ENCODE peak calls at places on chromosomes 12 and 14, in eight cellular contexts. G, S, J, O, D, N, Y and W are unnamed samples.
A peak's percentile ranks its signal among the peaks of the same experiment; 100 is the strongest.

GRCh38 chr14:94805726-94806288 is 35.9 kb upstream of the GSC start:
- DNase-seq in G (no peak), S (no peak), J (no peak), O (no peak), D (no peak), N (peak; percentile 50), Y (no peak), W (no peak)

GRCh38 chr14:34051966-34052657 is 101.2 kb upstream of the EGLN3 start:
- DNase-seq in G (no peak), S (no peak), J (peak; percentile 89), O (no peak), D (no peak), N (no peak), Y (no peak), W (no peak)

GRCh38 chr14:100827751-100828447 is 2.0 kb downstream of the MEG3 start:
- DNase-seq in G (no peak), S (peak; percentile 81), J (no peak), O (peak; percentile 80), D (peak; percentile 48), N (no peak), Y (peak; percentile 72), W (no peak)

GRCh38 chr12:54437243-54437642 is 18.2 kb upstream of the ITGA5 start:
- DNase-seq in G (no peak), S (no peak), J (no peak), O (no peak), D (no peak), N (no peak), Y (no peak), W (no peak)

GRCh38 chr14:77681196-77682157 is 26.3 kb downstream of the ALKBH1 start:
- DNase-seq in G (no peak), S (peak; percentile 25), J (peak; percentile 17), O (no peak), D (no peak), N (no peak), Y (no peak), W (no peak)

GRCh38 chr14:89332031-89332430 is 85.0 kb downstream of the FOXN3 start:
- DNase-seq in G (no peak), S (peak; percentile 55), J (no peak), O (no peak), D (no peak), N (no peak), Y (no peak), W (no peak)

GRCh38 chr12:45216297-45216982 is 545 bp downstream of the ANO6 start:
- DNase-seq in G (peak; percentile 72), S (peak; percentile 49), J (peak; percentile 59), O (peak; percentile 50), D (peak; percentile 45), N (peak; percentile 81), Y (peak; percentile 67), W (no peak)

GRCh38 chr12:62910549-62911169 is 24.3 kb downstream of the PPM1H start:
- DNase-seq in G (no peak), S (no peak), J (no peak), O (no peak), D (no peak), N (no peak), Y (peak; percentile 5), W (no peak)

GRCh38 chr14:29282169-29282568 is 515.6 kb downstream of the FOXG1 start:
- DNase-seq in G (no peak), S (peak; percentile 50), J (no peak), O (no peak), D (no peak), N (no peak), Y (no peak), W (no peak)

GRCh38 chr14:34212574-34212973 is 249.5 kb downstream of the SPTSSA start:
- DNase-seq in G (no peak), S (no peak), J (no peak), O (no peak), D (no peak), N (no peak), Y (no peak), W (no peak)

GRCh38 chr12:32603071-32603470 is 76.0 kb upstream of the DNM1L start:
- DNase-seq in G (no peak), S (no peak), J (no peak), O (no peak), D (no peak), N (no peak), Y (no peak), W (no peak)

GRCh38 chr12:32609966-32610365 is 69.1 kb upstream of the DNM1L start:
- DNase-seq in G (no peak), S (no peak), J (no peak), O (no peak), D (no peak), N (no peak), Y (no peak), W (no peak)

GRCh38 chr12:32604565-32604964 is 74.5 kb upstream of the DNM1L start:
- DNase-seq in G (no peak), S (no peak), J (no peak), O (no peak), D (no peak), N (no peak), Y (no peak), W (no peak)

GRCh38 chr12:32603858-32604257 is 75.2 kb upstream of the DNM1L start:
- DNase-seq in G (no peak), S (peak; percentile 51), J (no peak), O (no peak), D (no peak), N (no peak), Y (no peak), W (no peak)

DNA sequence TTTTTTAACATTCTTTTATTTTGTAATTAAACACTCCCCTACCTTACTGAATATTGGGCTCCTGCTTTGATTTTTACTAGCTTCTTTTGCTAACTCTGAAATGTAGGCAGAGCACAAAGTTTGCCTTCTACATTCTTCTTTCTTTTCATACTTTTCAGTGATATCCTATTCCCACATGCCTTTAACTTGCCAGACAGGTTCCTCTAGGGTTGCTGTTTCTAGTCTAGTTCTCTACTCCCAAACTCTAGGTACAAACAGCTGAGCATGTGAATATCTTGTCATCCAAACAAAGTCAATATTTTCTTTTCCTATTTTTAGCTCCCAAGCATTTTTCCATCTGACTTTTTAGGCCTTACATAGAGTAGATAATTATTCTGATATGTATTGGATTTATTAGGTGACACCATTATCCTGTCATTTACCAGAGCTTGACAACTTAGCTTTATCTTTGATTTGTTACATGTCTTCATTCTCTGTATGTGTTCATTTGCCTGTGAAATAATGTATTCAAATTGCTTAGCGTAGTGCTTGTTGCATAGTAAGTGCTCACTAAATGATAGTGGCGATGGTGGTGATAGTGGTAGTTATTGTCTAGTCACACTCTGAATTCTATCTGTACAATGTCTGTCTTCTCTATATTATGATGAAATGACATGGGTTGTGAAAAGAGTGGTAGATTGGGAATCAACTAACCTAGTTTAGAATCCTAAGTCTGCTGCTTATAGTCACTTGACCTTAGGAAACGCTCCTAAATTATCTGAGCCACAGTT is 73.6 kb upstream of the DNM1L start:
- DNase-seq in G (no peak), S (no peak), J (no peak), O (no peak), D (no peak), N (no peak), Y (no peak), W (no peak)
- H3K27ac ChIP-seq in G (no peak overlapping the region), S (no peak overlapping the region), J (no peak overlapping the region), O (no peak overlapping the region), D (no peak overlapping the region), N (peak overlapping the region; percentile 55), Y (no peak overlapping the region), W (no peak overlapping the region)

GRCh38 chr14:93011650-93012317 is 88.8 kb downstream of the CHGA start:
- DNase-seq in G (no peak), S (no peak), J (no peak), O (peak; percentile 42), D (no peak), N (no peak), Y (no peak), W (peak; percentile 71)
- H3K27ac ChIP-seq in G (no peak overlapping the region), S (no peak overlapping the region), J (no peak overlapping the region), O (no peak overlapping the region), D (no peak overlapping the region), N (no peak overlapping the region), Y (no peak overlapping the region), W (peak overlapping the region; percentile 95)

GRCh38 chr12:94676011-94676709 is 25.8 kb upstream of the TMCC3 start:
- DNase-seq in G (no peak), S (no peak), J (no peak), O (peak; percentile 44), D (peak; percentile 30), N (no peak), Y (peak; percentile 84), W (no peak)

GRCh38 chr12:94676922-94677321 is 26.6 kb upstream of the TMCC3 start:
- DNase-seq in G (no peak), S (no peak), J (no peak), O (no peak), D (no peak), N (no peak), Y (no peak), W (no peak)

GRCh38 chr12:94671917-94672316 is 21.6 kb upstream of the TMCC3 start:
- DNase-seq in G (no peak), S (no peak), J (no peak), O (no peak), D (no peak), N (no peak), Y (no peak), W (no peak)

GRCh38 chr12:94673951-94674570 is 23.7 kb upstream of the TMCC3 start:
- DNase-seq in G (no peak), S (no peak), J (no peak), O (no peak), D (no peak), N (no peak), Y (peak; percentile 93), W (no peak)

DNA sequence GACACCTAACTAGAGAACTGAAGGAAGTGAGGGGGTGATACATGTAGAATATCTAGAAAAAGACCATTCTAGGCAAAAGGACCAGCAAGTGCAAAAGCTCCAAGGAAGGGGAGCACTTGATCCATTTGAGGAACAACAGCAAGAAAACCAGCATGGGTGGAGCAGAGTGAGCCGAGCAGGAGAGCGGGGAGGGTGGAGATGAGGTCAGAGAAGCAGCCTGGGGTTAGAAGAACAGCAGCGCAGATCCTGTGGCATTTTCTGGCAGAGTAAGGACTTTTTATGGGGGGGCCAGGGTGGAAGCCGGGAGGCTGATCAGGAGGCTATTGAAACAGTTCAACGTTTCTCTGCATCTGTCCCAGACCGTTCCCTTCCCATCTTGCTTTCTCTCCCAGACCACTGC is 24.5 kb upstream of the TMCC3 start:
- DNase-seq in G (peak; percentile 54), S (no peak), J (no peak), O (peak; percentile 36), D (no peak), N (no peak), Y (peak; percentile 55), W (no peak)
- H3K27ac ChIP-seq in G (no peak overlapping the region), S (no peak overlapping the region), J (no peak overlapping the region), O (no peak overlapping the region), D (no peak overlapping the region), N (no peak overlapping the region), Y (no peak overlapping the region), W (no peak overlapping the region)

DNA sequence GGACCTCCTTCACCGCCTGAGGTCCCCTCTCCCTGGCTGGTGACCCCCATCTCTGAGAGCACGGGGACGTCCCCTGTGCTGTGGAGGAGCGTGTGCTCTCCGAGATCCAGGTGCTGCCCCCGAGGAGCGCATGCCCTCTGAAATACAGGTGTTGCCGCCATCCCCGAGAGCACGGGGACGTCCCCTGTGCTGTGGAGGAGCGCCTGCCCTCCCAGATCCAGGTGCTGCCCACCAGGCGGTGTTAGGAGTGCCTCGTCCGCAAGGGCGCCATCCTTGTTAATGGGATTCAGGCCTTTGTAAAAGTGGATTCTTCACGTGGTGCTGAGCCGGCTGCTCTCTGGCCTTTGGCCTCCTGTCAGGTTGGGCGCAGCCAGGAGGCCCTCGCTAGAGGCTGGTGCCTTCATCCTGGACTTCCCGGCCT is 10.1 kb downstream of the NOC4L start:
- DNase-seq in G (peak; percentile 40), S (no peak), J (no peak), O (no peak), D (no peak), N (peak; percentile 33), Y (no peak), W (no peak)
- H3K27ac ChIP-seq in G (no peak overlapping the region), S (no peak overlapping the region), J (no peak overlapping the region), O (no peak overlapping the region), D (no peak overlapping the region), N (no peak overlapping the region), Y (no peak overlapping the region), W (no peak overlapping the region)

GRCh38 chr12:104643921-104644669 is 187.3 kb downstream of the CHST11 start:
- DNase-seq in G (no peak), S (no peak), J (no peak), O (no peak), D (no peak), N (no peak), Y (peak; percentile 23), W (no peak)
- H3K27ac ChIP-seq in G (no peak overlapping the region), S (no peak overlapping the region), J (peak overlapping the region; percentile 11), O (no peak overlapping the region), D (no peak overlapping the region), N (no peak overlapping the region), Y (no peak overlapping the region), W (no peak overlapping the region)